ENCODE peak calls at places on chromosomes 6 and 20, in five cellular contexts. Z is right lobe of liver, B is B cell, S is cardiac muscle cell, V is testis. R is an unnamed sample.

GRCh38 chr20:61886721-61887658 is 178.7 kb downstream of the TAF4 start:
- DNase-seq in V (peak; percentile 35), Z (no peak), S (peak; percentile 43), B (peak; percentile 17), R (peak; percentile 51)

GRCh38 chr6:156555117-156555516 is 222.1 kb upstream of the ARID1B start:
- DNase-seq in S (no peak), Z (no peak), V (no peak), B (no peak), R (no peak)

GRCh38 chr20:3739054-3739925 is 6.8 kb downstream of the HSPA12B start:
- DNase-seq in V (no peak), Z (no peak), B (no peak), S (no peak), R (no peak)

GRCh38 chr6:1099257-1099656 is 212.6 kb upstream of the FOXQ1 start:
- DNase-seq in Z (no peak), S (no peak), V (no peak), B (no peak), R (no peak)

GRCh38 chr6:122809001-122809400 is 19.9 kb downstream of the SMPDL3A start:
- DNase-seq in V (no peak), S (no peak), Z (no peak), B (no peak), R (no peak)

GRCh38 chr6:88919032-88919431 is 44.4 kb downstream of the RNGTT start:
- DNase-seq in S (peak; percentile 22), V (no peak), B (no peak), Z (no peak), R (no peak)

GRCh38 chr6:112029045-112029822 is 24.7 kb upstream of the CCN6 start:
- DNase-seq in V (peak; percentile 90), B (peak; percentile 69), S (peak; percentile 76), Z (no peak), R (peak; percentile 60)

GRCh38 chr6:158627940-158628211 is 16.7 kb downstream of the DYNLT1 start:
- DNase-seq in Z (no peak), V (no peak), S (no peak), B (no peak), R (peak; percentile 18)

GRCh38 chr6:13559968-13560650 is 14.3 kb upstream of the SIRT5 start:
- DNase-seq in V (no peak), B (no peak), S (no peak), Z (no peak), R (no peak)

GRCh38 chr6:99099243-99099642 is 151.5 kb upstream of the FBXL4 start:
- DNase-seq in Z (no peak), S (no peak), V (no peak), B (no peak), R (no peak)

GRCh38 chr20:47887477-47888080 is 102.3 kb upstream of the SULF2 start:
- DNase-seq in S (no peak), B (no peak), Z (no peak), V (no peak), R (no peak)

GRCh38 chr20:2559641-2560040 is 23.3 kb downstream of the TMC2 start:
- DNase-seq in Z (no peak), B (no peak), S (no peak), V (no peak), R (no peak)

R was measured in GM10248.